ENCODE peak calls at places on chromosomes 7 and 10, in five cellular contexts. One of them, this sample, is unnamed.

GRCh38 chr7:126803060-126803665 is 449.6 kb downstream of the GRM8 start:
- DNase-seq in stimulated activated CD4-positive, alpha-beta T cell treated with anti-CD3 and anti-CD28 coated beads, TNF-alpha, amount 100 ng/mL, for 4 hours: no peak
- DNase-seq in M059J: peak
- DNase-seq in AG08396: peak
- DNase-seq in naive thymus-derived CD8-positive, alpha-beta T cell: peak
- DNase-seq in this sample: peak

GRCh38 chr10:79430946-79431345 is 14.5 kb downstream of the ZCCHC24 start:
- DNase-seq in M059J: no peak
- DNase-seq in naive thymus-derived CD8-positive, alpha-beta T cell: no peak
- DNase-seq in stimulated activated CD4-positive, alpha-beta T cell treated with anti-CD3 and anti-CD28 coated beads, TNF-alpha, amount 100 ng/mL, for 4 hours: no peak
- DNase-seq in AG08396: no peak
- DNase-seq in this sample: no peak

GRCh38 chr7:135798104-135798503 is 49.5 kb upstream of the FAM180A start:
- DNase-seq in AG08396: no peak
- DNase-seq in M059J: no peak
- DNase-seq in stimulated activated CD4-positive, alpha-beta T cell treated with anti-CD3 and anti-CD28 coated beads, TNF-alpha, amount 100 ng/mL, for 4 hours: no peak
- DNase-seq in naive thymus-derived CD8-positive, alpha-beta T cell: no peak
- DNase-seq in this sample: no peak

GRCh38 chr10:116553378-116553980 is 7.7 kb downstream of the PNLIP start:
- DNase-seq in naive thymus-derived CD8-positive, alpha-beta T cell: no peak
- DNase-seq in stimulated activated CD4-positive, alpha-beta T cell treated with anti-CD3 and anti-CD28 coated beads, TNF-alpha, amount 100 ng/mL, for 4 hours: no peak
- DNase-seq in AG08396: no peak
- DNase-seq in M059J: no peak
- DNase-seq in this sample: no peak

GRCh38 chr10:34049887-34050286 is 715.4 kb upstream of the NRP1 start:
- DNase-seq in M059J: no peak
- DNase-seq in stimulated activated CD4-positive, alpha-beta T cell treated with anti-CD3 and anti-CD28 coated beads, TNF-alpha, amount 100 ng/mL, for 4 hours: no peak
- DNase-seq in AG08396: peak
- DNase-seq in naive thymus-derived CD8-positive, alpha-beta T cell: no peak
- DNase-seq in this sample: no peak

GRCh38 chr7:73952266-73952665 is 75.7 kb upstream of the ELN start:
- DNase-seq in M059J: no peak
- DNase-seq in AG08396: no peak
- DNase-seq in naive thymus-derived CD8-positive, alpha-beta T cell: no peak
- DNase-seq in stimulated activated CD4-positive, alpha-beta T cell treated with anti-CD3 and anti-CD28 coated beads, TNF-alpha, amount 100 ng/mL, for 4 hours: no peak
- DNase-seq in this sample: no peak

GRCh38 chr7:31850066-31850465 is 163.1 kb downstream of the PPP1R17 start:
- DNase-seq in stimulated activated CD4-positive, alpha-beta T cell treated with anti-CD3 and anti-CD28 coated beads, TNF-alpha, amount 100 ng/mL, for 4 hours: no peak
- DNase-seq in AG08396: no peak
- DNase-seq in naive thymus-derived CD8-positive, alpha-beta T cell: no peak
- DNase-seq in M059J: no peak
- DNase-seq in this sample: no peak

GRCh38 chr10:6202684-6203330 is at the start of gene PFKFB3:
- DNase-seq in AG08396: peak
- DNase-seq in naive thymus-derived CD8-positive, alpha-beta T cell: peak
- DNase-seq in stimulated activated CD4-positive, alpha-beta T cell treated with anti-CD3 and anti-CD28 coated beads, TNF-alpha, amount 100 ng/mL, for 4 hours: peak
- DNase-seq in M059J: peak
- DNase-seq in this sample: peak

GRCh38 chr7:78709658-78710057 is 743.8 kb downstream of the MAGI2 start:
- DNase-seq in stimulated activated CD4-positive, alpha-beta T cell treated with anti-CD3 and anti-CD28 coated beads, TNF-alpha, amount 100 ng/mL, for 4 hours: no peak
- DNase-seq in naive thymus-derived CD8-positive, alpha-beta T cell: no peak
- DNase-seq in M059J: no peak
- DNase-seq in AG08396: no peak
- DNase-seq in this sample: no peak

GRCh38 chr7:77771901-77772300 is 26.3 kb downstream of the TMEM60 start:
- DNase-seq in stimulated activated CD4-positive, alpha-beta T cell treated with anti-CD3 and anti-CD28 coated beads, TNF-alpha, amount 100 ng/mL, for 4 hours: no peak
- DNase-seq in naive thymus-derived CD8-positive, alpha-beta T cell: no peak
- DNase-seq in AG08396: no peak
- DNase-seq in M059J: no peak
- DNase-seq in this sample: no peak

GRCh38 chr10:95290801-95291633 is at the start of gene PDLIM1:
- DNase-seq in naive thymus-derived CD8-positive, alpha-beta T cell: no peak
- DNase-seq in stimulated activated CD4-positive, alpha-beta T cell treated with anti-CD3 and anti-CD28 coated beads, TNF-alpha, amount 100 ng/mL, for 4 hours: no peak
- DNase-seq in AG08396: peak
- DNase-seq in M059J: peak
- DNase-seq in this sample: peak

GRCh38 chr10:16592327-16592854 is 70.7 kb upstream of the C1QL3 start:
- DNase-seq in naive thymus-derived CD8-positive, alpha-beta T cell: no peak
- DNase-seq in stimulated activated CD4-positive, alpha-beta T cell treated with anti-CD3 and anti-CD28 coated beads, TNF-alpha, amount 100 ng/mL, for 4 hours: no peak
- DNase-seq in M059J: no peak
- DNase-seq in AG08396: no peak
- DNase-seq in this sample: no peak

GRCh38 chr10:114265392-114266053 is 26.5 kb downstream of the VWA2 start:
- DNase-seq in naive thymus-derived CD8-positive, alpha-beta T cell: no peak
- DNase-seq in stimulated activated CD4-positive, alpha-beta T cell treated with anti-CD3 and anti-CD28 coated beads, TNF-alpha, amount 100 ng/mL, for 4 hours: no peak
- DNase-seq in M059J: peak
- DNase-seq in AG08396: no peak
- DNase-seq in this sample: no peak

GRCh38 chr7:72183835-72184234 is 228.3 kb downstream of the CALN1 start:
- DNase-seq in M059J: peak
- DNase-seq in stimulated activated CD4-positive, alpha-beta T cell treated with anti-CD3 and anti-CD28 coated beads, TNF-alpha, amount 100 ng/mL, for 4 hours: no peak
- DNase-seq in naive thymus-derived CD8-positive, alpha-beta T cell: no peak
- DNase-seq in AG08396: no peak
- DNase-seq in this sample: no peak

GRCh38 chr7:26995664-26996063 is 100.1 kb downstream of the HOXA1 start:
- DNase-seq in M059J: no peak
- DNase-seq in AG08396: no peak
- DNase-seq in naive thymus-derived CD8-positive, alpha-beta T cell: no peak
- DNase-seq in stimulated activated CD4-positive, alpha-beta T cell treated with anti-CD3 and anti-CD28 coated beads, TNF-alpha, amount 100 ng/mL, for 4 hours: no peak
- DNase-seq in this sample: no peak

GRCh38 chr7:79403879-79404278 is 49.6 kb downstream of the MAGI2 start:
- DNase-seq in stimulated activated CD4-positive, alpha-beta T cell treated with anti-CD3 and anti-CD28 coated beads, TNF-alpha, amount 100 ng/mL, for 4 hours: no peak
- DNase-seq in M059J: no peak
- DNase-seq in naive thymus-derived CD8-positive, alpha-beta T cell: no peak
- DNase-seq in AG08396: no peak
- DNase-seq in this sample: no peak

GRCh38 chr10:71590786-71591350 is 128.7 kb downstream of the C10orf105 start:
- DNase-seq in AG08396: no peak
- DNase-seq in stimulated activated CD4-positive, alpha-beta T cell treated with anti-CD3 and anti-CD28 coated beads, TNF-alpha, amount 100 ng/mL, for 4 hours: no peak
- DNase-seq in M059J: no peak
- DNase-seq in naive thymus-derived CD8-positive, alpha-beta T cell: no peak
- DNase-seq in this sample: no peak

GRCh38 chr10:93346060-93346459 is 136.1 kb downstream of the MYOF start:
- DNase-seq in stimulated activated CD4-positive, alpha-beta T cell treated with anti-CD3 and anti-CD28 coated beads, TNF-alpha, amount 100 ng/mL, for 4 hours: no peak
- DNase-seq in naive thymus-derived CD8-positive, alpha-beta T cell: no peak
- DNase-seq in AG08396: no peak
- DNase-seq in M059J: no peak
- DNase-seq in this sample: no peak

GRCh38 chr10:95845411-95845810 is 62.4 kb upstream of the CC2D2B start:
- DNase-seq in AG08396: no peak
- DNase-seq in stimulated activated CD4-positive, alpha-beta T cell treated with anti-CD3 and anti-CD28 coated beads, TNF-alpha, amount 100 ng/mL, for 4 hours: no peak
- DNase-seq in M059J: no peak
- DNase-seq in naive thymus-derived CD8-positive, alpha-beta T cell: no peak
- DNase-seq in this sample: no peak

GRCh38 chr7:142581341-142581740 is 167.9 kb upstream of the PRSS1 start:
- DNase-seq in M059J: peak
- DNase-seq in AG08396: peak
- DNase-seq in naive thymus-derived CD8-positive, alpha-beta T cell: peak
- DNase-seq in stimulated activated CD4-positive, alpha-beta T cell treated with anti-CD3 and anti-CD28 coated beads, TNF-alpha, amount 100 ng/mL, for 4 hours: no peak
- DNase-seq in this sample: peak

GRCh38 chr10:31758495-31758894 is 170.1 kb downstream of the ARHGAP12 start:
- DNase-seq in stimulated activated CD4-positive, alpha-beta T cell treated with anti-CD3 and anti-CD28 coated beads, TNF-alpha, amount 100 ng/mL, for 4 hours: no peak
- DNase-seq in AG08396: no peak
- DNase-seq in naive thymus-derived CD8-positive, alpha-beta T cell: no peak
- DNase-seq in M059J: no peak
- DNase-seq in this sample: no peak

GRCh38 chr10:5034588-5034987 is 30.9 kb upstream of the AKR1C2 start:
- DNase-seq in AG08396: no peak
- DNase-seq in M059J: no peak
- DNase-seq in stimulated activated CD4-positive, alpha-beta T cell treated with anti-CD3 and anti-CD28 coated beads, TNF-alpha, amount 100 ng/mL, for 4 hours: no peak
- DNase-seq in naive thymus-derived CD8-positive, alpha-beta T cell: no peak
- DNase-seq in this sample: no peak

GRCh38 chr7:99371376-99371920 is 3.1 kb upstream of the ARPC1B start:
- DNase-seq in M059J: no peak
- DNase-seq in AG08396: no peak
- DNase-seq in naive thymus-derived CD8-positive, alpha-beta T cell: no peak
- DNase-seq in stimulated activated CD4-positive, alpha-beta T cell treated with anti-CD3 and anti-CD28 coated beads, TNF-alpha, amount 100 ng/mL, for 4 hours: no peak
- DNase-seq in this sample: no peak